ENCODE peak calls at places on chromosomes 2 and 18, in eight cellular contexts. One of them, this sample, is unnamed.

GRCh38 chr2:224101820-224102630 is 62.9 kb upstream of the SERPINE2 start:
- DNase-seq in ELR: peak
- DNase-seq in fibroblast of villous mesenchyme: peak
- DNase-seq in astrocyte of the cerebellum: peak
- DNase-seq in EL: peak
- DNase-seq in islet precursor cell: peak
- DNase-seq in effector CD8-positive, alpha-beta T cell: no peak
- DNase-seq in activated T-cell treated with anti-CD3 and anti-CD28 coated beads, Interleukin-2, amount 50 U/mL, for 48 hours: no peak
- DNase-seq in this sample: no peak

GRCh38 chr2:151162185-151162584 is 99.5 kb downstream of the RBM43 start:
- DNase-seq in ELR: peak
- DNase-seq in fibroblast of villous mesenchyme: peak
- DNase-seq in astrocyte of the cerebellum: peak
- DNase-seq in EL: peak
- DNase-seq in islet precursor cell: no peak
- DNase-seq in effector CD8-positive, alpha-beta T cell: no peak
- DNase-seq in activated T-cell treated with anti-CD3 and anti-CD28 coated beads, Interleukin-2, amount 50 U/mL, for 48 hours: no peak
- DNase-seq in this sample: no peak

GRCh38 chr18:45137089-45137423 is 456.4 kb downstream of the SETBP1 start:
- DNase-seq in ELR: no peak
- DNase-seq in fibroblast of villous mesenchyme: no peak
- DNase-seq in astrocyte of the cerebellum: no peak
- DNase-seq in EL: no peak
- DNase-seq in islet precursor cell: no peak
- DNase-seq in effector CD8-positive, alpha-beta T cell: no peak
- DNase-seq in activated T-cell treated with anti-CD3 and anti-CD28 coated beads, Interleukin-2, amount 50 U/mL, for 48 hours: no peak
- DNase-seq in this sample: no peak

GRCh38 chr2:238954841-238955521 is 107.1 kb downstream of the TWIST2 start:
- DNase-seq in ELR: no peak
- DNase-seq in fibroblast of villous mesenchyme: peak
- DNase-seq in astrocyte of the cerebellum: peak
- DNase-seq in EL: peak
- DNase-seq in islet precursor cell: peak
- DNase-seq in effector CD8-positive, alpha-beta T cell: no peak
- DNase-seq in activated T-cell treated with anti-CD3 and anti-CD28 coated beads, Interleukin-2, amount 50 U/mL, for 48 hours: no peak
- DNase-seq in this sample: no peak

GRCh38 chr2:178152033-178152432 is 39.8 kb downstream of the RBM45 start:
- DNase-seq in ELR: no peak
- DNase-seq in fibroblast of villous mesenchyme: peak
- DNase-seq in astrocyte of the cerebellum: no peak
- DNase-seq in EL: no peak
- DNase-seq in islet precursor cell: no peak
- DNase-seq in effector CD8-positive, alpha-beta T cell: no peak
- DNase-seq in activated T-cell treated with anti-CD3 and anti-CD28 coated beads, Interleukin-2, amount 50 U/mL, for 48 hours: no peak
- DNase-seq in this sample: no peak

GRCh38 chr2:136246086-136246669 is 128.2 kb upstream of the CXCR4 start:
- DNase-seq in ELR: no peak
- DNase-seq in fibroblast of villous mesenchyme: peak
- DNase-seq in astrocyte of the cerebellum: no peak
- DNase-seq in EL: peak
- DNase-seq in islet precursor cell: peak
- DNase-seq in effector CD8-positive, alpha-beta T cell: no peak
- DNase-seq in activated T-cell treated with anti-CD3 and anti-CD28 coated beads, Interleukin-2, amount 50 U/mL, for 48 hours: no peak
- DNase-seq in this sample: no peak

GRCh38 chr2:121008978-121009377 is 273.3 kb downstream of the GLI2 start:
- DNase-seq in ELR: peak
- DNase-seq in fibroblast of villous mesenchyme: peak
- DNase-seq in astrocyte of the cerebellum: no peak
- DNase-seq in EL: peak
- DNase-seq in islet precursor cell: peak
- DNase-seq in effector CD8-positive, alpha-beta T cell: no peak
- DNase-seq in activated T-cell treated with anti-CD3 and anti-CD28 coated beads, Interleukin-2, amount 50 U/mL, for 48 hours: no peak
- DNase-seq in this sample: no peak

GRCh38 chr2:69617744-69618143 is 25.8 kb downstream of the AAK1 start:
- DNase-seq in ELR: no peak
- DNase-seq in fibroblast of villous mesenchyme: no peak
- DNase-seq in astrocyte of the cerebellum: no peak
- DNase-seq in EL: no peak
- DNase-seq in islet precursor cell: peak
- DNase-seq in effector CD8-positive, alpha-beta T cell: no peak
- DNase-seq in activated T-cell treated with anti-CD3 and anti-CD28 coated beads, Interleukin-2, amount 50 U/mL, for 48 hours: no peak
- DNase-seq in this sample: no peak

GRCh38 chr2:202494856-202495604 is 118.9 kb downstream of the BMPR2 start:
- DNase-seq in ELR: no peak
- DNase-seq in fibroblast of villous mesenchyme: no peak
- DNase-seq in astrocyte of the cerebellum: no peak
- DNase-seq in EL: no peak
- DNase-seq in islet precursor cell: no peak
- DNase-seq in effector CD8-positive, alpha-beta T cell: no peak
- DNase-seq in activated T-cell treated with anti-CD3 and anti-CD28 coated beads, Interleukin-2, amount 50 U/mL, for 48 hours: no peak
- DNase-seq in this sample: no peak

GRCh38 chr2:175853110-175853509 is 149.0 kb downstream of the LNPK start:
- DNase-seq in ELR: no peak
- DNase-seq in fibroblast of villous mesenchyme: no peak
- DNase-seq in astrocyte of the cerebellum: no peak
- DNase-seq in EL: no peak
- DNase-seq in islet precursor cell: no peak
- DNase-seq in effector CD8-positive, alpha-beta T cell: no peak
- DNase-seq in activated T-cell treated with anti-CD3 and anti-CD28 coated beads, Interleukin-2, amount 50 U/mL, for 48 hours: no peak
- DNase-seq in this sample: no peak

GRCh38 chr2:162210385-162210784 is 32.9 kb downstream of the FAP start:
- DNase-seq in ELR: no peak
- DNase-seq in fibroblast of villous mesenchyme: no peak
- DNase-seq in astrocyte of the cerebellum: no peak
- DNase-seq in EL: peak
- DNase-seq in islet precursor cell: no peak
- DNase-seq in effector CD8-positive, alpha-beta T cell: no peak
- DNase-seq in activated T-cell treated with anti-CD3 and anti-CD28 coated beads, Interleukin-2, amount 50 U/mL, for 48 hours: no peak
- DNase-seq in this sample: no peak